ENCODE peak calls at places on chromosomes 16 and 17, in six cellular contexts. L is A549, Q is HCT116, V is HL-60, K is GM23338, G is HepG2. H is an unnamed sample.

GRCh38 chr17:13704333-13704732 is 102.6 kb upstream of the HS3ST3A1 start:
- DNase-seq in L (no peak), Q (no peak), V (no peak), K (no peak), G (no peak), H (no peak)

GRCh38 chr16:20734782-20735181 is 6.8 kb downstream of the THUMPD1 start:
- DNase-seq in L (no peak), Q (no peak), V (no peak), K (no peak), G (no peak), H (no peak)

GRCh38 chr17:17811381-17812210 is 25.2 kb downstream of the SREBF1 start:
- DNase-seq in L (no peak), Q (no peak), V (no peak), K (no peak), G (peak), H (no peak)

GRCh38 chr17:40122466-40122943 is 734 bp downstream of the MSL1 start:
- DNase-seq in L (peak), Q (no peak), V (no peak), K (peak), G (no peak), H (no peak)

GRCh38 chr16:57007530-57007929 is 18.2 kb downstream of the NLRC5 start:
- DNase-seq in L (no peak), Q (no peak), V (no peak), K (no peak), G (no peak), H (no peak)

GRCh38 chr16:80260906-80261311 is 279.9 kb upstream of the DYNLRB2 start:
- DNase-seq in L (no peak), Q (no peak), V (no peak), K (no peak), G (no peak), H (no peak)

GRCh38 chr17:81967533-81968395 is 6.8 kb upstream of the NOTUM start:
- DNase-seq in L (peak), Q (peak), V (peak), K (peak), G (peak), H (no peak)

GRCh38 chr17:48625502-48626201 is 506 bp downstream of the HOXB9 start:
- DNase-seq in L (peak), Q (no peak), V (no peak), K (peak), G (no peak), H (no peak)

GRCh38 chr17:71063127-71063526 is 893.8 kb downstream of the KCNJ2 start:
- DNase-seq in L (no peak), Q (no peak), V (no peak), K (no peak), G (no peak), H (no peak)

GRCh38 chr16:57525761-57526160 is 10.6 kb downstream of the CCDC102A start:
- DNase-seq in L (no peak), Q (no peak), V (no peak), K (no peak), G (no peak), H (no peak)

GRCh38 chr17:37762669-37763068 is 17.8 kb upstream of the HNF1B start:
- DNase-seq in L (no peak), Q (no peak), V (no peak), K (no peak), G (no peak), H (no peak)

GRCh38 chr17:36890398-36891190 is 46.7 kb upstream of the LHX1 start:
- DNase-seq in L (no peak), Q (no peak), V (no peak), K (no peak), G (no peak), H (no peak)

GRCh38 chr17:83194189-83194565 is 114.8 kb downstream of the METRNL start:
- DNase-seq in L (no peak), Q (no peak), V (no peak), K (no peak), G (no peak), H (no peak)

GRCh38 chr17:76452646-76453430 is at the start of gene UBE2O:
- DNase-seq in L (peak), Q (peak), V (peak), K (peak), G (peak), H (no peak)

GRCh38 chr16:75433732-75434413 is 570 bp upstream of the CFDP1 start:
- DNase-seq in L (peak), Q (no peak), V (peak), K (peak), G (peak), H (peak)

GRCh38 chr16:74771656-74772315 is 2.8 kb downstream of the FA2H start:
- DNase-seq in L (no peak), Q (no peak), V (no peak), K (no peak), G (no peak), H (no peak)

GRCh38 chr17:75289832-75290337 is 652 bp upstream of the SLC25A19 start:
- DNase-seq in L (no peak), Q (no peak), V (no peak), K (peak), G (no peak), H (peak)

GRCh38 chr16:69073181-69073669 is 32.2 kb upstream of the HAS3 start:
- DNase-seq in L (peak), Q (peak), V (no peak), K (no peak), G (peak), H (peak)

GRCh38 chr17:6161456-6161855 is 91.3 kb downstream of the WSCD1 start:
- DNase-seq in L (no peak), Q (no peak), V (no peak), K (no peak), G (no peak), H (no peak)

GRCh38 chr16:87086575-87086974 is 230.6 kb downstream of the C16orf95 start:
- DNase-seq in L (no peak), Q (peak), V (no peak), K (no peak), G (no peak), H (no peak)

DNA sequence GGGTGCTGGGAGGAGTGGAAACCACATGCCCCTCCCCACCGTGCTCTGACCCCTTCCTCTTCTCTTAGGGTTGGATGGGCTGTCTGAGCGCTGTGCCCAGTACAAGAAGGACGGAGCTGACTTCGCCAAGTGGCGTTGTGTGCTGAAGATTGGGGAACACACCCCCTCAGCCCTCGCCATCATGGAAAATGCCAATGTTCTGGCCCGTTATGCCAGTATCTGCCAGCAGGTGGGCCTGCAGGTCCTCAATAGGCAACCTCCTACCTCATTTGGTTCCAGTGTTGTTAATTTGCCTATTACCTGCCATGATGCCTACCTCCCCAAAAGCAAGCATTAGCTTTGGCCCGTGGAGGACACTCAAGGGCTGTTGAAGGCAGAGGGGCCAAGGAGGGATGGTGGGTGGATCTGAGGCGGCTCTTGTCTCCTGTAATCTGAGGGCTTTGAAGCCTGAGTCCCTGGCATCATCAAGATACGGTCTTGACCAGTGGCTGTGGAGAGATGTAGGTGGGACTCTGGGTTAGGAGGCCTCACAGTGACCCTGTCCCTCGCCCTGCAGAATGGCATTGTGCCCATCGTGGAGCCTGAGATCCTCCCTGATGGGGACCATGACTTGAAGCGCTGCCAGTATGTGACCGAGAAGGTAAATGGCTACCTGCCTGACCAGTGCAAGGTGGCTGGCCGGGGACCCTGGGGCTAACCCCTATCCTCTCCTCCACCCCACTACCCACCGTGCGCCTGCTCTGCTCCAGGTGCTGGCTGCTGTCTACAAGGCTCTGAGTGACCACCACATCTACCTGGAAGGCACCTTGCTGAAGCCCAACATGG is 3.4 kb downstream of the ALDOA start:
- DNase-seq in L (no peak), Q (no peak), V (peak), K (peak), G (peak), H (no peak)
- TF ChIP-seq REST in L (no peak), Q (no peak), V (no peak), K (no peak), G (no peak), H (no peak)

DNA sequence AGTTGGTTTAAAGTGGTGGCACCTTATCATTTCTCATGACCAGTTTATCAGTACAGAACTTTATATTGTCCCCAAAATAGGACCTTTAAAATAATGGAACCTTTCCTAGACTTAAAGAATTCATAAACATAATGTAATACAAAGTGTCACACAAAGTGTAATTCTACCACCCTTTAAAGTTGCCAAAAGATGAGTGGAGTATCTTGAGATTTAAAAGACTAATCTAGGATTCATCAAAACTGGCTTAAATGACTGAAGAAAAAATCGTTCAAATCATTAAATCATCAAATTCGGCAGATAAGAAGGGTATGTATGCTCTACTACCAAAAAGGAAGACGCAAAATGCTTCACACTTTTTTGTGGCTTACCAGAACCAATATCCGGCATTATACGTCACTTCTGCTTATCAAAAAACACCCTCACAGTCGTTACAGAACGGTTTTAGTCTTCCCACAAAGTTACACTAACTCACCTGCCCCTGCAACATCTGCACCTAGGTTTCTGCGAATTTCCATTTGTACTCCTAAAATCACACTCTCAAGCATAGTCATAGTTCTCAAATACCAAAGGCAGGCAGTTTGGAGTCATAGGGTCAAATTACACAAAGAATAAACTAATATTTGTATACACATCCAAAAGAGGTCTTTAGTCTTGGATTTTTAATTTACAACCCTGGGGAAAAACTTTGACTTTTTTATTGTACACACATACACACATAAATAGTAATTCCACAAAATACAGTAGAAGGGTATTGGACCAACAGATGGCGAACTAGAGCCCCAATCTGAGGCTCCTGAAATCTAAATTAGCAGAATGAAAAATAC is 1.4 kb upstream of the KANSL1 start:
- DNase-seq in L (peak), Q (peak), V (no peak), K (peak), G (no peak), H (peak)
- TF ChIP-seq REST in L (no peak), Q (no peak), V (peak), K (no peak), G (no peak), H (no peak)

GRCh38 chr16:72566174-72566573 is 394.2 kb upstream of the PMFBP1 start:
- DNase-seq in L (no peak), Q (no peak), V (no peak), K (no peak), G (no peak), H (no peak)

GRCh38 chr16:72568502-72568901 is 396.5 kb upstream of the PMFBP1 start:
- DNase-seq in L (no peak), Q (no peak), V (no peak), K (no peak), G (peak), H (no peak)

GRCh38 chr16:72565137-72565536 is 393.2 kb upstream of the PMFBP1 start:
- DNase-seq in L (no peak), Q (no peak), V (no peak), K (no peak), G (no peak), H (no peak)

DNA sequence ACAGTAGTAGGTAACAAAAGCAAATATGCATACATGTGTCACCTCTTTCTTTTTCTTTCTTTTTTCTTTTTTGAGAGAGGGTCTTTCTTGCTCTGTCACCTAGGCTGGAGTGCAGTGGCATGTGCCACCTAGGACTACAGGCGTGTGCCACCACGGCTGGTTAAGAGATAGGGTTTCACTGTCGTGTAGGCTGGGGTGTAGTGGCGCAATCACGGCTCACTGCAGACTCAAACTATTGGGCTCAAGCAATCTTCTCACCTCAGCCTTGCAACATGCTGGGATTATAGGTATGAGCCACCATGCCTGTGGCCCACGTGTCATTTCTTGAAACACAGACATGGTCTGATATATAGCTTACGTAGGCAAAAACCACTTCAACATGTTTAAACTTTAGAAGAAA is 397.7 kb upstream of the PMFBP1 start:
- DNase-seq in L (no peak), Q (no peak), V (no peak), K (peak), G (no peak), H (no peak)
- TF ChIP-seq REST in L (no peak), Q (no peak), V (no peak), K (no peak), G (no peak), H (no peak)

GRCh38 chr16:66991545-66992077 is 3.2 kb downstream of the CES4A start:
- DNase-seq in L (no peak), Q (no peak), V (no peak), K (no peak), G (no peak), H (no peak)

GRCh38 chr16:67000384-67001158 is 12.2 kb downstream of the CES4A start:
- DNase-seq in L (peak), Q (no peak), V (peak), K (peak), G (no peak), H (no peak)

GRCh38 chr16:67001159-67001486 is 12.7 kb downstream of the CES4A start:
- DNase-seq in L (no peak), Q (no peak), V (no peak), K (peak), G (no peak), H (no peak)

GRCh38 chr16:66996983-66997358 is 8.6 kb downstream of the CES4A start:
- DNase-seq in L (no peak), Q (no peak), V (no peak), K (no peak), G (no peak), H (no peak)

GRCh38 chr16:66996324-66996982 is 8.1 kb downstream of the CES4A start:
- DNase-seq in L (no peak), Q (no peak), V (no peak), K (no peak), G (peak), H (no peak)
- TF ChIP-seq REST in L (no peak), Q (no peak), V (no peak), K (no peak), G (no peak), H (no peak)

H was measured in Panc1.